ENCODE peak calls at places on chromosome 4, in ten cellular contexts. Y is breast epithelium, E is SK-N-MC, R is stomach, Q is HCT116, F is HL-60, J is transverse colon, H is esophagus muscularis mucosa, M is K562, C is suprapubic skin. B is an unnamed sample.

GRCh38 chr4:45732161-45732560 is 391.7 kb downstream of the GABRG1 start:
- DNase-seq in Y (no peak), E (no peak), R (no peak), Q (no peak), F (no peak), J (no peak), H (no peak), M (no peak), C (no peak), B (no peak)

GRCh38 chr4:91590242-91590641 is 713.5 kb upstream of the GRID2 start:
- DNase-seq in Y (no peak), E (no peak), R (no peak), Q (no peak), F (no peak), J (no peak), H (no peak), M (no peak), C (no peak), B (no peak)

GRCh38 chr4:147769386-147769785 is 37.5 kb downstream of the ARHGAP10 start:
- DNase-seq in Y (no peak), E (no peak), R (no peak), Q (no peak), F (no peak), J (no peak), H (no peak), M (no peak), C (no peak), B (no peak)

GRCh38 chr4:70703695-70704332 is 15.5 kb downstream of the UTP3 start:
- DNase-seq in Y (no peak), E (no peak), R (no peak), Q (no peak), F (no peak), J (peak), H (no peak), M (no peak), C (no peak), B (peak)

GRCh38 chr4:8849266-8850073 is 22.2 kb downstream of the HMX1 start:
- DNase-seq in Y (no peak), E (no peak), R (no peak), Q (no peak), F (no peak), J (no peak), H (no peak), M (no peak), C (peak), B (no peak)

GRCh38 chr4:134282680-134283079 is 81.1 kb upstream of the PABPC4L start:
- DNase-seq in Y (no peak), E (no peak), R (no peak), Q (no peak), F (no peak), J (no peak), H (no peak), M (no peak), C (no peak), B (no peak)

GRCh38 chr4:105146286-105147219 is at the start of gene TET2:
- DNase-seq in Y (no peak), E (no peak), R (peak), Q (peak), F (peak), J (peak), H (peak), M (peak), C (peak), B (peak)

GRCh38 chr4:99885063-99885664 is 9.1 kb downstream of the LAMTOR3 start:
- DNase-seq in Y (no peak), E (peak), R (no peak), Q (peak), F (peak), J (no peak), H (no peak), M (peak), C (no peak), B (no peak)

GRCh38 chr4:162645381-162645780 is 481.6 kb upstream of the FSTL5 start:
- DNase-seq in Y (no peak), E (no peak), R (no peak), Q (no peak), F (no peak), J (no peak), H (no peak), M (no peak), C (no peak), B (no peak)

GRCh38 chr4:45944000-45944399 is 179.9 kb downstream of the GABRG1 start:
- DNase-seq in Y (no peak), E (no peak), R (no peak), Q (no peak), F (no peak), J (no peak), H (no peak), M (no peak), C (no peak), B (no peak)

GRCh38 chr4:77579406-77580076 is 26.1 kb upstream of the CXCL13 start:
- DNase-seq in Y (no peak), E (no peak), R (no peak), Q (peak), F (no peak), J (no peak), H (no peak), M (no peak), C (no peak), B (no peak)

GRCh38 chr4:8050555-8051206 is 107.9 kb downstream of the ABLIM2 start:
- DNase-seq in Y (no peak), E (no peak), R (peak), Q (no peak), F (no peak), J (peak), H (no peak), M (no peak), C (no peak), B (peak)

GRCh38 chr4:678331-678734 is 4.0 kb downstream of the MYL5 start:
- DNase-seq in Y (no peak), E (no peak), R (no peak), Q (no peak), F (no peak), J (no peak), H (no peak), M (no peak), C (no peak), B (no peak)

GRCh38 chr4:125115941-125116340 is 198.8 kb upstream of the FAT4 start:
- DNase-seq in Y (no peak), E (no peak), R (no peak), Q (no peak), F (no peak), J (no peak), H (no peak), M (no peak), C (no peak), B (no peak)

GRCh38 chr4:166308589-166308988 is 435.6 kb downstream of the TLL1 start:
- DNase-seq in Y (no peak), E (no peak), R (no peak), Q (no peak), F (no peak), J (no peak), H (no peak), M (no peak), C (no peak), B (no peak)

GRCh38 chr4:175935016-175935661 is 123.1 kb upstream of the GPM6A start:
- DNase-seq in Y (no peak), E (no peak), R (no peak), Q (peak), F (no peak), J (no peak), H (no peak), M (no peak), C (no peak), B (no peak)

GRCh38 chr4:141329174-141329569 is 108.5 kb downstream of the ZNF330 start:
- DNase-seq in Y (no peak), E (peak), R (no peak), Q (no peak), F (peak), J (no peak), H (no peak), M (no peak), C (no peak), B (peak)

GRCh38 chr4:19155568-19155967 is 1096.1 kb upstream of the SLIT2 start:
- DNase-seq in Y (no peak), E (no peak), R (no peak), Q (no peak), F (no peak), J (no peak), H (no peak), M (no peak), C (no peak), B (no peak)

GRCh38 chr4:188930822-188931221 is 791.6 kb downstream of the TRIML1 start:
- DNase-seq in Y (no peak), E (no peak), R (no peak), Q (peak), F (no peak), J (no peak), H (no peak), M (no peak), C (no peak), B (no peak)

GRCh38 chr4:20944451-20944850 is 244.2 kb downstream of the PACRGL start:
- DNase-seq in Y (no peak), E (no peak), R (no peak), Q (no peak), F (no peak), J (no peak), H (no peak), M (no peak), C (no peak), B (no peak)

GRCh38 chr4:112099701-112100289 is 45.5 kb upstream of the FAM241A start:
- DNase-seq in Y (no peak), E (peak), R (no peak), Q (peak), F (no peak), J (no peak), H (no peak), M (peak), C (no peak), B (no peak)

GRCh38 chr4:105350859-105351494 is 122.9 kb downstream of the PPA2 start:
- DNase-seq in Y (no peak), E (no peak), R (no peak), Q (no peak), F (no peak), J (no peak), H (no peak), M (no peak), C (no peak), B (no peak)

GRCh38 chr4:19806865-19807264 is 444.8 kb upstream of the SLIT2 start:
- DNase-seq in Y (no peak), E (no peak), R (no peak), Q (no peak), F (no peak), J (no peak), H (no peak), M (no peak), C (no peak), B (no peak)

GRCh38 chr4:111512081-111512774 is 633.0 kb upstream of the FAM241A start:
- DNase-seq in Y (no peak), E (peak), R (no peak), Q (peak), F (no peak), J (no peak), H (no peak), M (no peak), C (no peak), B (no peak)

GRCh38 chr4:62126064-62126732 is 926.1 kb downstream of the ADGRL3 start:
- DNase-seq in Y (no peak), E (no peak), R (no peak), Q (no peak), F (no peak), J (no peak), H (no peak), M (no peak), C (no peak), B (no peak)

GRCh38 chr4:122783301-122784215 is 43.1 kb upstream of the FGF2 start:
- DNase-seq in Y (no peak), E (no peak), R (no peak), Q (peak), F (no peak), J (peak), H (no peak), M (no peak), C (no peak), B (peak)

GRCh38 chr4:170716868-170717267 is 627.1 kb upstream of the AADAT start:
- DNase-seq in Y (no peak), E (no peak), R (no peak), Q (no peak), F (no peak), J (no peak), H (no peak), M (no peak), C (no peak), B (no peak)

GRCh38 chr4:140497776-140498636 is at the start of gene MGAT4D:
- DNase-seq in Y (no peak), E (no peak), R (no peak), Q (no peak), F (no peak), J (peak), H (no peak), M (no peak), C (no peak), B (no peak)

GRCh38 chr4:68259191-68259590 is 13.7 kb upstream of the TMPRSS11B start:
- DNase-seq in Y (no peak), E (no peak), R (no peak), Q (no peak), F (no peak), J (no peak), H (no peak), M (no peak), C (no peak), B (no peak)

GRCh38 chr4:128228778-128229457 is 58.7 kb downstream of the PGRMC2 start:
- DNase-seq in Y (no peak), E (no peak), R (no peak), Q (no peak), F (no peak), J (no peak), H (no peak), M (no peak), C (no peak), B (no peak)

GRCh38 chr4:10831727-10832408 is 147.3 kb upstream of the CLNK start:
- DNase-seq in Y (no peak), E (no peak), R (no peak), Q (no peak), F (no peak), J (no peak), H (no peak), M (no peak), C (no peak), B (no peak)

GRCh38 chr4:187798385-187798784 is 197.2 kb upstream of the ZFP42 start:
- DNase-seq in Y (no peak), E (no peak), R (no peak), Q (no peak), F (no peak), J (no peak), H (no peak), M (no peak), C (no peak), B (no peak)

GRCh38 chr4:145956288-145956890 is 17.8 kb upstream of the ZNF827 start:
- DNase-seq in Y (no peak), E (no peak), R (no peak), Q (no peak), F (peak), J (peak), H (no peak), M (peak), C (no peak), B (no peak)

GRCh38 chr4:165784672-165785071 is 88.4 kb upstream of the TLL1 start:
- DNase-seq in Y (no peak), E (no peak), R (no peak), Q (no peak), F (no peak), J (no peak), H (no peak), M (no peak), C (no peak), B (no peak)

GRCh38 chr4:153541426-153542096 is 75.4 kb downstream of the TMEM131L start:
- DNase-seq in Y (no peak), E (no peak), R (no peak), Q (no peak), F (no peak), J (no peak), H (peak), M (no peak), C (no peak), B (no peak)

GRCh38 chr4:153537493-153537960 is 71.4 kb downstream of the TMEM131L start:
- DNase-seq in Y (no peak), E (no peak), R (no peak), Q (no peak), F (no peak), J (no peak), H (peak), M (no peak), C (no peak), B (no peak)

GRCh38 chr4:153539058-153539826 is 73.1 kb downstream of the TMEM131L start:
- DNase-seq in Y (no peak), E (no peak), R (no peak), Q (no peak), F (no peak), J (no peak), H (peak), M (no peak), C (no peak), B (no peak)

GRCh38 chr4:153535735-153536494 is 69.8 kb downstream of the TMEM131L start:
- DNase-seq in Y (no peak), E (no peak), R (no peak), Q (no peak), F (no peak), J (no peak), H (peak), M (no peak), C (no peak), B (no peak)

GRCh38 chr4:153538408-153539057 is 72.4 kb downstream of the TMEM131L start:
- DNase-seq in Y (no peak), E (no peak), R (no peak), Q (no peak), F (no peak), J (no peak), H (peak), M (no peak), C (no peak), B (no peak)
- H3K4me3 ChIP-seq in Y (peak), E (peak), R (peak), Q (no peak), F (no peak), J (no peak), H (peak), M (no peak), C (peak), B (peak)

DNA sequence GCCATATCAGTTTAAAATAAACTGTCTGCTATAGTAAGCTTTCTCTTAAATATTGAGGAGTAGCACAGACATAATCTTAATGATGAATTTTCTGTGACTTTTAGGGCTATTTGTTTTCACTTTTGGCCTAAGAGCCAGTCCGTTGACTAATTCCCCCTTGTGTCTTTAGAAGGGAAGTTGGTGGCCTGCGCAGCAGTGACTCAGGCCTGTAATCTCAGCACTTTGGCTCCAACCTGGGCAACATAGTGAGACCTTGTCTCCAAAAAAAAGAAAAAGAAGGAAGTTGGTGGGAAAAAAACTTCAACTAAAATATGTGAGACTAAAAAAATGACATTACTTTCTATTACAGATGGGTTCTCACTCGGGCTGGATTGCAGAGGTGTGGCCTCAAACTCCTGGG is 3.4 kb downstream of the NCAPG start:
- DNase-seq in Y (no peak), E (no peak), R (no peak), Q (no peak), F (peak), J (no peak), H (no peak), M (no peak), C (no peak), B (no peak)
- TF ChIP-seq POLR2AphosphoS5 in Y (no peak), E (no peak), R (no peak), Q (no peak), F (no peak), J (no peak), H (no peak), M (no peak), C (no peak), B (no peak)

DNA sequence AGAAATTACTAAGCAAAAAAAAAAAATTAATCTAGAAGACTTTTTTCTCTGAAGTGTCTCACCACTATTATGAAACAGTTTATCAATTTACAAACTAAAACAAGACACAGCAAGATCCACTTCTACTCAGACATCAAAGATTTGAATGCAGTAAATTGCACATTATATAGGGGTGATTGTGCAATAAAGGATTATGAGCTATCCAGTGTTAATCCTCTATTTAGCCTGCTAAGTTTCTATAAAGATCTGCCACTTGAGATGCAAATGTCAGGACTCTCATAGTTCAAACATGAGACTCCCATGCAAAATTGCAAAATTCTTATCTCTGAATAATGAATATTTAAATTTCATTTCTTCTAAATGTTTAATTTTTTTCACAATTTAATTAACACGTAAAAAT is 2.2 kb downstream of the TECRL start:
- DNase-seq in Y (no peak), E (peak), R (no peak), Q (no peak), F (no peak), J (no peak), H (no peak), M (no peak), C (no peak), B (no peak)
- H3K4me3 ChIP-seq in Y (no peak), E (no peak), R (no peak), Q (no peak), F (no peak), J (no peak), H (no peak), M (no peak), C (no peak), B (no peak)

GRCh38 chr4:151015458-151016344 is 617 bp upstream of the LRBA start:
- DNase-seq in Y (peak), E (no peak), R (peak), Q (peak), F (peak), J (peak), H (no peak), M (peak), C (peak), B (peak)
- TF ChIP-seq POLR2AphosphoS5 in Y (peak), E (peak), R (peak), Q (peak), F (peak), J (peak), H (peak), M (no peak), C (no peak), B (peak)

GRCh38 chr4:130563891-130564418 is 1468.0 kb downstream of the C4orf33 start:
- DNase-seq in Y (no peak), E (no peak), R (no peak), Q (no peak), F (no peak), J (no peak), H (no peak), M (no peak), C (no peak), B (no peak)
- H3K4me3 ChIP-seq in Y (peak), E (no peak), R (peak), Q (peak), F (no peak), J (no peak), H (peak), M (no peak), C (peak), B (no peak)

GRCh38 chr4:38781854-38782261 is 932 bp downstream of the TLR10 start:
- DNase-seq in Y (no peak), E (no peak), R (no peak), Q (no peak), F (no peak), J (no peak), H (no peak), M (no peak), C (no peak), B (no peak)
- TF ChIP-seq POLR2AphosphoS5 in Y (no peak), E (no peak), R (no peak), Q (no peak), F (no peak), J (no peak), H (no peak), M (no peak), C (no peak), B (no peak)